ENCODE peak calls at places on chromosomes 4 and X, in ten cellular contexts. One of them, this sample, is unnamed.
A peak's percentile ranks its signal among the peaks of the same experiment; 100 is the strongest.

GRCh38 chr4:125315571-125316390 is 1.0 kb downstream of the FAT4 start:
- DNase-seq in iris pigment epithelial cell: peak; percentile 65
- DNase-seq in NCI-H1694 treated with DMSO at 0.1 percent for 48 hours: peak; percentile 34
- DNase-seq in IMR-90: peak; percentile 54
- DNase-seq in activated CD4-positive, alpha-beta memory T cell treated with anti-CD3 and anti-CD28 coated beads for 36 hours: peak; percentile 15
- DNase-seq in hepatocyte: peak; percentile 79
- DNase-seq in choroid plexus epithelial cell: peak; percentile 68
- DNase-seq in transverse colon: peak; percentile 13
- DNase-seq in activated naive CD4-positive, alpha-beta T cell treated with anti-CD3 and anti-CD28 coated beads, Interleukin-2, amount 50 U/mL, for 16 hours: peak; percentile 12
- DNase-seq in T-cell: no peak
- DNase-seq in this sample: no peak

GRCh38 chrX:40736170-40736505 is 796 bp upstream of the MED14 start:
- DNase-seq in iris pigment epithelial cell: no peak
- DNase-seq in NCI-H1694 treated with DMSO at 0.1 percent for 48 hours: peak; percentile 49
- DNase-seq in IMR-90: no peak
- DNase-seq in activated CD4-positive, alpha-beta memory T cell treated with anti-CD3 and anti-CD28 coated beads for 36 hours: no peak
- DNase-seq in hepatocyte: no peak
- DNase-seq in choroid plexus epithelial cell: no peak
- DNase-seq in transverse colon: no peak
- DNase-seq in activated naive CD4-positive, alpha-beta T cell treated with anti-CD3 and anti-CD28 coated beads, Interleukin-2, amount 50 U/mL, for 16 hours: no peak
- DNase-seq in T-cell: no peak
- DNase-seq in this sample: no peak

GRCh38 chr4:138650917-138651564 is 364.5 kb upstream of the NOCT start:
- DNase-seq in iris pigment epithelial cell: peak; percentile 93
- DNase-seq in NCI-H1694 treated with DMSO at 0.1 percent for 48 hours: no peak
- DNase-seq in IMR-90: peak; percentile 89
- DNase-seq in activated CD4-positive, alpha-beta memory T cell treated with anti-CD3 and anti-CD28 coated beads for 36 hours: no peak
- DNase-seq in hepatocyte: peak; percentile 15
- DNase-seq in choroid plexus epithelial cell: peak; percentile 88
- DNase-seq in transverse colon: no peak
- DNase-seq in activated naive CD4-positive, alpha-beta T cell treated with anti-CD3 and anti-CD28 coated beads, Interleukin-2, amount 50 U/mL, for 16 hours: no peak
- DNase-seq in T-cell: no peak
- DNase-seq in this sample: no peak

GRCh38 chrX:150184487-150184886 is 178.6 kb upstream of the MAMLD1 start:
- DNase-seq in iris pigment epithelial cell: peak; percentile 56
- DNase-seq in NCI-H1694 treated with DMSO at 0.1 percent for 48 hours: no peak
- DNase-seq in IMR-90: peak; percentile 36
- DNase-seq in activated CD4-positive, alpha-beta memory T cell treated with anti-CD3 and anti-CD28 coated beads for 36 hours: no peak
- DNase-seq in hepatocyte: no peak
- DNase-seq in choroid plexus epithelial cell: peak; percentile 78
- DNase-seq in transverse colon: no peak
- DNase-seq in activated naive CD4-positive, alpha-beta T cell treated with anti-CD3 and anti-CD28 coated beads, Interleukin-2, amount 50 U/mL, for 16 hours: no peak
- DNase-seq in T-cell: no peak
- DNase-seq in this sample: no peak

GRCh38 chrX:65034641-65035450 is 58.6 kb upstream of the ZC4H2 start:
- DNase-seq in iris pigment epithelial cell: peak; percentile 53
- DNase-seq in NCI-H1694 treated with DMSO at 0.1 percent for 48 hours: no peak
- DNase-seq in IMR-90: peak; percentile 68
- DNase-seq in activated CD4-positive, alpha-beta memory T cell treated with anti-CD3 and anti-CD28 coated beads for 36 hours: peak; percentile 90
- DNase-seq in hepatocyte: peak; percentile 91
- DNase-seq in choroid plexus epithelial cell: peak; percentile 53
- DNase-seq in transverse colon: peak; percentile 85
- DNase-seq in activated naive CD4-positive, alpha-beta T cell treated with anti-CD3 and anti-CD28 coated beads, Interleukin-2, amount 50 U/mL, for 16 hours: peak; percentile 83
- DNase-seq in T-cell: peak; percentile 58
- DNase-seq in this sample: no peak

GRCh38 chrX:24081661-24082154 is 27.0 kb downstream of the EIF2S3 start:
- DNase-seq in iris pigment epithelial cell: peak; percentile 75
- DNase-seq in NCI-H1694 treated with DMSO at 0.1 percent for 48 hours: peak; percentile 57
- DNase-seq in IMR-90: peak; percentile 63
- DNase-seq in activated CD4-positive, alpha-beta memory T cell treated with anti-CD3 and anti-CD28 coated beads for 36 hours: peak; percentile 70
- DNase-seq in hepatocyte: peak; percentile 75
- DNase-seq in choroid plexus epithelial cell: peak; percentile 76
- DNase-seq in transverse colon: peak; percentile 64
- DNase-seq in activated naive CD4-positive, alpha-beta T cell treated with anti-CD3 and anti-CD28 coated beads, Interleukin-2, amount 50 U/mL, for 16 hours: peak; percentile 44
- DNase-seq in T-cell: peak; percentile 18
- DNase-seq in this sample: no peak

GRCh38 chr4:98745372-98745771 is 87.0 kb upstream of the TSPAN5 start:
- DNase-seq in iris pigment epithelial cell: peak; percentile 53
- DNase-seq in NCI-H1694 treated with DMSO at 0.1 percent for 48 hours: peak; percentile 1
- DNase-seq in IMR-90: peak; percentile 15
- DNase-seq in activated CD4-positive, alpha-beta memory T cell treated with anti-CD3 and anti-CD28 coated beads for 36 hours: peak; percentile 18
- DNase-seq in hepatocyte: no peak
- DNase-seq in choroid plexus epithelial cell: peak; percentile 65
- DNase-seq in transverse colon: peak; percentile 24
- DNase-seq in activated naive CD4-positive, alpha-beta T cell treated with anti-CD3 and anti-CD28 coated beads, Interleukin-2, amount 50 U/mL, for 16 hours: no peak
- DNase-seq in T-cell: no peak
- DNase-seq in this sample: no peak

GRCh38 chr4:56786955-56787354 is 34.5 kb downstream of the SPINK2 start:
- DNase-seq in iris pigment epithelial cell: peak; percentile 78
- DNase-seq in NCI-H1694 treated with DMSO at 0.1 percent for 48 hours: no peak
- DNase-seq in IMR-90: peak; percentile 96
- DNase-seq in activated CD4-positive, alpha-beta memory T cell treated with anti-CD3 and anti-CD28 coated beads for 36 hours: no peak
- DNase-seq in hepatocyte: peak; percentile 69
- DNase-seq in choroid plexus epithelial cell: peak; percentile 73
- DNase-seq in transverse colon: peak; percentile 62
- DNase-seq in activated naive CD4-positive, alpha-beta T cell treated with anti-CD3 and anti-CD28 coated beads, Interleukin-2, amount 50 U/mL, for 16 hours: no peak
- DNase-seq in T-cell: no peak
- DNase-seq in this sample: no peak

GRCh38 chrX:80174925-80175574 is 160.5 kb downstream of the TBX22 start:
- DNase-seq in iris pigment epithelial cell: no peak
- DNase-seq in NCI-H1694 treated with DMSO at 0.1 percent for 48 hours: no peak
- DNase-seq in IMR-90: no peak
- DNase-seq in activated CD4-positive, alpha-beta memory T cell treated with anti-CD3 and anti-CD28 coated beads for 36 hours: no peak
- DNase-seq in hepatocyte: peak; percentile 12
- DNase-seq in choroid plexus epithelial cell: no peak
- DNase-seq in transverse colon: no peak
- DNase-seq in activated naive CD4-positive, alpha-beta T cell treated with anti-CD3 and anti-CD28 coated beads, Interleukin-2, amount 50 U/mL, for 16 hours: no peak
- DNase-seq in T-cell: no peak
- DNase-seq in this sample: no peak

GRCh38 chr4:122700178-122700725 is 32.3 kb upstream of the BBS12 start:
- DNase-seq in iris pigment epithelial cell: peak; percentile 82
- DNase-seq in NCI-H1694 treated with DMSO at 0.1 percent for 48 hours: no peak
- DNase-seq in IMR-90: peak; percentile 65
- DNase-seq in activated CD4-positive, alpha-beta memory T cell treated with anti-CD3 and anti-CD28 coated beads for 36 hours: peak; percentile 15
- DNase-seq in hepatocyte: peak; percentile 78
- DNase-seq in choroid plexus epithelial cell: peak; percentile 93
- DNase-seq in transverse colon: peak; percentile 65
- DNase-seq in activated naive CD4-positive, alpha-beta T cell treated with anti-CD3 and anti-CD28 coated beads, Interleukin-2, amount 50 U/mL, for 16 hours: no peak
- DNase-seq in T-cell: no peak
- DNase-seq in this sample: no peak

GRCh38 chr4:160701671-160702070 is 1462.1 kb downstream of the FSTL5 start:
- DNase-seq in iris pigment epithelial cell: no peak
- DNase-seq in NCI-H1694 treated with DMSO at 0.1 percent for 48 hours: no peak
- DNase-seq in IMR-90: no peak
- DNase-seq in activated CD4-positive, alpha-beta memory T cell treated with anti-CD3 and anti-CD28 coated beads for 36 hours: no peak
- DNase-seq in hepatocyte: no peak
- DNase-seq in choroid plexus epithelial cell: no peak
- DNase-seq in transverse colon: no peak
- DNase-seq in activated naive CD4-positive, alpha-beta T cell treated with anti-CD3 and anti-CD28 coated beads, Interleukin-2, amount 50 U/mL, for 16 hours: no peak
- DNase-seq in T-cell: no peak
- DNase-seq in this sample: no peak

GRCh38 chr4:26557164-26557563 is 26.7 kb upstream of the TBC1D19 start:
- DNase-seq in iris pigment epithelial cell: peak; percentile 89
- DNase-seq in NCI-H1694 treated with DMSO at 0.1 percent for 48 hours: no peak
- DNase-seq in IMR-90: peak; percentile 95
- DNase-seq in activated CD4-positive, alpha-beta memory T cell treated with anti-CD3 and anti-CD28 coated beads for 36 hours: no peak
- DNase-seq in hepatocyte: no peak
- DNase-seq in choroid plexus epithelial cell: peak; percentile 84
- DNase-seq in transverse colon: no peak
- DNase-seq in activated naive CD4-positive, alpha-beta T cell treated with anti-CD3 and anti-CD28 coated beads, Interleukin-2, amount 50 U/mL, for 16 hours: no peak
- DNase-seq in T-cell: no peak
- DNase-seq in this sample: no peak

GRCh38 chrX:147900349-147900748 is 11.4 kb upstream of the FMR1 start:
- DNase-seq in iris pigment epithelial cell: no peak
- DNase-seq in NCI-H1694 treated with DMSO at 0.1 percent for 48 hours: no peak
- DNase-seq in IMR-90: no peak
- DNase-seq in activated CD4-positive, alpha-beta memory T cell treated with anti-CD3 and anti-CD28 coated beads for 36 hours: no peak
- DNase-seq in hepatocyte: no peak
- DNase-seq in choroid plexus epithelial cell: no peak
- DNase-seq in transverse colon: no peak
- DNase-seq in activated naive CD4-positive, alpha-beta T cell treated with anti-CD3 and anti-CD28 coated beads, Interleukin-2, amount 50 U/mL, for 16 hours: no peak
- DNase-seq in T-cell: no peak
- DNase-seq in this sample: no peak

GRCh38 chr4:168759321-168759720 is 250.7 kb downstream of the CBR4 start:
- DNase-seq in iris pigment epithelial cell: no peak
- DNase-seq in NCI-H1694 treated with DMSO at 0.1 percent for 48 hours: no peak
- DNase-seq in IMR-90: no peak
- DNase-seq in activated CD4-positive, alpha-beta memory T cell treated with anti-CD3 and anti-CD28 coated beads for 36 hours: no peak
- DNase-seq in hepatocyte: no peak
- DNase-seq in choroid plexus epithelial cell: no peak
- DNase-seq in transverse colon: no peak
- DNase-seq in activated naive CD4-positive, alpha-beta T cell treated with anti-CD3 and anti-CD28 coated beads, Interleukin-2, amount 50 U/mL, for 16 hours: no peak
- DNase-seq in T-cell: no peak
- DNase-seq in this sample: no peak

GRCh38 chr4:52260507-52261302 is 209.6 kb downstream of the SPATA18 start:
- DNase-seq in iris pigment epithelial cell: no peak
- DNase-seq in NCI-H1694 treated with DMSO at 0.1 percent for 48 hours: no peak
- DNase-seq in IMR-90: no peak
- DNase-seq in activated CD4-positive, alpha-beta memory T cell treated with anti-CD3 and anti-CD28 coated beads for 36 hours: no peak
- DNase-seq in hepatocyte: peak; percentile 42
- DNase-seq in choroid plexus epithelial cell: no peak
- DNase-seq in transverse colon: no peak
- DNase-seq in activated naive CD4-positive, alpha-beta T cell treated with anti-CD3 and anti-CD28 coated beads, Interleukin-2, amount 50 U/mL, for 16 hours: no peak
- DNase-seq in T-cell: no peak
- DNase-seq in this sample: no peak

GRCh38 chr4:84855774-84856173 is 110.7 kb downstream of the WDFY3 start:
- DNase-seq in iris pigment epithelial cell: no peak
- DNase-seq in NCI-H1694 treated with DMSO at 0.1 percent for 48 hours: no peak
- DNase-seq in IMR-90: no peak
- DNase-seq in activated CD4-positive, alpha-beta memory T cell treated with anti-CD3 and anti-CD28 coated beads for 36 hours: no peak
- DNase-seq in hepatocyte: no peak
- DNase-seq in choroid plexus epithelial cell: no peak
- DNase-seq in transverse colon: no peak
- DNase-seq in activated naive CD4-positive, alpha-beta T cell treated with anti-CD3 and anti-CD28 coated beads, Interleukin-2, amount 50 U/mL, for 16 hours: no peak
- DNase-seq in T-cell: no peak
- DNase-seq in this sample: no peak

GRCh38 chrX:10327651-10328050 is 170.9 kb downstream of the CLCN4 start:
- DNase-seq in iris pigment epithelial cell: peak; percentile 8
- DNase-seq in NCI-H1694 treated with DMSO at 0.1 percent for 48 hours: no peak
- DNase-seq in IMR-90: peak; percentile 5
- DNase-seq in activated CD4-positive, alpha-beta memory T cell treated with anti-CD3 and anti-CD28 coated beads for 36 hours: no peak
- DNase-seq in hepatocyte: no peak
- DNase-seq in choroid plexus epithelial cell: no peak
- DNase-seq in transverse colon: no peak
- DNase-seq in activated naive CD4-positive, alpha-beta T cell treated with anti-CD3 and anti-CD28 coated beads, Interleukin-2, amount 50 U/mL, for 16 hours: no peak
- DNase-seq in T-cell: no peak
- DNase-seq in this sample: no peak

GRCh38 chr4:82692101-82692780 is 106.4 kb downstream of the SCD5 start:
- DNase-seq in iris pigment epithelial cell: no peak
- DNase-seq in NCI-H1694 treated with DMSO at 0.1 percent for 48 hours: no peak
- DNase-seq in IMR-90: no peak
- DNase-seq in activated CD4-positive, alpha-beta memory T cell treated with anti-CD3 and anti-CD28 coated beads for 36 hours: no peak
- DNase-seq in hepatocyte: no peak
- DNase-seq in choroid plexus epithelial cell: no peak
- DNase-seq in transverse colon: no peak
- DNase-seq in activated naive CD4-positive, alpha-beta T cell treated with anti-CD3 and anti-CD28 coated beads, Interleukin-2, amount 50 U/mL, for 16 hours: no peak
- DNase-seq in T-cell: no peak
- DNase-seq in this sample: no peak

GRCh38 chrX:80876877-80877276 is 67.2 kb upstream of the BRWD3 start:
- DNase-seq in iris pigment epithelial cell: peak; percentile 46
- DNase-seq in NCI-H1694 treated with DMSO at 0.1 percent for 48 hours: peak; percentile 72
- DNase-seq in IMR-90: peak; percentile 44
- DNase-seq in activated CD4-positive, alpha-beta memory T cell treated with anti-CD3 and anti-CD28 coated beads for 36 hours: no peak
- DNase-seq in hepatocyte: peak; percentile 13
- DNase-seq in choroid plexus epithelial cell: peak; percentile 52
- DNase-seq in transverse colon: no peak
- DNase-seq in activated naive CD4-positive, alpha-beta T cell treated with anti-CD3 and anti-CD28 coated beads, Interleukin-2, amount 50 U/mL, for 16 hours: no peak
- DNase-seq in T-cell: no peak
- DNase-seq in this sample: no peak

GRCh38 chr4:8641256-8641655 is 48.7 kb downstream of the CPZ start:
- DNase-seq in iris pigment epithelial cell: no peak
- DNase-seq in NCI-H1694 treated with DMSO at 0.1 percent for 48 hours: no peak
- DNase-seq in IMR-90: no peak
- DNase-seq in activated CD4-positive, alpha-beta memory T cell treated with anti-CD3 and anti-CD28 coated beads for 36 hours: no peak
- DNase-seq in hepatocyte: no peak
- DNase-seq in choroid plexus epithelial cell: no peak
- DNase-seq in transverse colon: no peak
- DNase-seq in activated naive CD4-positive, alpha-beta T cell treated with anti-CD3 and anti-CD28 coated beads, Interleukin-2, amount 50 U/mL, for 16 hours: no peak
- DNase-seq in T-cell: no peak
- DNase-seq in this sample: no peak

GRCh38 chrX:46617906-46618305 is 44.3 kb downstream of the CHST7 start:
- DNase-seq in iris pigment epithelial cell: no peak
- DNase-seq in NCI-H1694 treated with DMSO at 0.1 percent for 48 hours: no peak
- DNase-seq in IMR-90: no peak
- DNase-seq in activated CD4-positive, alpha-beta memory T cell treated with anti-CD3 and anti-CD28 coated beads for 36 hours: peak; percentile 38
- DNase-seq in hepatocyte: no peak
- DNase-seq in choroid plexus epithelial cell: no peak
- DNase-seq in transverse colon: no peak
- DNase-seq in activated naive CD4-positive, alpha-beta T cell treated with anti-CD3 and anti-CD28 coated beads, Interleukin-2, amount 50 U/mL, for 16 hours: no peak
- DNase-seq in T-cell: no peak
- DNase-seq in this sample: no peak

GRCh38 chrX:101595739-101596419 is 21.9 kb downstream of the ARMCX6 start:
- DNase-seq in iris pigment epithelial cell: peak; percentile 68
- DNase-seq in NCI-H1694 treated with DMSO at 0.1 percent for 48 hours: peak; percentile 16
- DNase-seq in IMR-90: peak; percentile 75
- DNase-seq in activated CD4-positive, alpha-beta memory T cell treated with anti-CD3 and anti-CD28 coated beads for 36 hours: no peak
- DNase-seq in hepatocyte: peak; percentile 78
- DNase-seq in choroid plexus epithelial cell: peak; percentile 85
- DNase-seq in transverse colon: no peak
- DNase-seq in activated naive CD4-positive, alpha-beta T cell treated with anti-CD3 and anti-CD28 coated beads, Interleukin-2, amount 50 U/mL, for 16 hours: no peak
- DNase-seq in T-cell: no peak
- DNase-seq in this sample: no peak

GRCh38 chr4:37389967-37390580 is 145.5 kb downstream of the NWD2 start:
- DNase-seq in iris pigment epithelial cell: peak; percentile 54
- DNase-seq in NCI-H1694 treated with DMSO at 0.1 percent for 48 hours: peak; percentile 44
- DNase-seq in IMR-90: peak; percentile 41
- DNase-seq in activated CD4-positive, alpha-beta memory T cell treated with anti-CD3 and anti-CD28 coated beads for 36 hours: no peak
- DNase-seq in hepatocyte: peak; percentile 80
- DNase-seq in choroid plexus epithelial cell: peak; percentile 67
- DNase-seq in transverse colon: peak; percentile 31
- DNase-seq in activated naive CD4-positive, alpha-beta T cell treated with anti-CD3 and anti-CD28 coated beads, Interleukin-2, amount 50 U/mL, for 16 hours: no peak
- DNase-seq in T-cell: no peak
- DNase-seq in this sample: no peak

GRCh38 chr4:140893939-140894338 is 137.8 kb upstream of the TBC1D9 start:
- DNase-seq in iris pigment epithelial cell: no peak
- DNase-seq in NCI-H1694 treated with DMSO at 0.1 percent for 48 hours: no peak
- DNase-seq in IMR-90: peak; percentile 71
- DNase-seq in activated CD4-positive, alpha-beta memory T cell treated with anti-CD3 and anti-CD28 coated beads for 36 hours: no peak
- DNase-seq in hepatocyte: peak; percentile 29
- DNase-seq in choroid plexus epithelial cell: peak; percentile 22
- DNase-seq in transverse colon: no peak
- DNase-seq in activated naive CD4-positive, alpha-beta T cell treated with anti-CD3 and anti-CD28 coated beads, Interleukin-2, amount 50 U/mL, for 16 hours: no peak
- DNase-seq in T-cell: no peak
- DNase-seq in this sample: no peak

GRCh38 chr4:73856518-73856917 is 3.4 kb downstream of the PF4V1 start:
- DNase-seq in iris pigment epithelial cell: peak; percentile 84
- DNase-seq in NCI-H1694 treated with DMSO at 0.1 percent for 48 hours: no peak
- DNase-seq in IMR-90: no peak
- DNase-seq in activated CD4-positive, alpha-beta memory T cell treated with anti-CD3 and anti-CD28 coated beads for 36 hours: no peak
- DNase-seq in hepatocyte: no peak
- DNase-seq in choroid plexus epithelial cell: peak; percentile 88
- DNase-seq in transverse colon: no peak
- DNase-seq in activated naive CD4-positive, alpha-beta T cell treated with anti-CD3 and anti-CD28 coated beads, Interleukin-2, amount 50 U/mL, for 16 hours: no peak
- DNase-seq in T-cell: no peak
- DNase-seq in this sample: no peak

GRCh38 chr4:172740434-172740833 is 428.2 kb upstream of the GALNT7 start:
- DNase-seq in iris pigment epithelial cell: no peak
- DNase-seq in NCI-H1694 treated with DMSO at 0.1 percent for 48 hours: no peak
- DNase-seq in IMR-90: no peak
- DNase-seq in activated CD4-positive, alpha-beta memory T cell treated with anti-CD3 and anti-CD28 coated beads for 36 hours: no peak
- DNase-seq in hepatocyte: no peak
- DNase-seq in choroid plexus epithelial cell: no peak
- DNase-seq in transverse colon: no peak
- DNase-seq in activated naive CD4-positive, alpha-beta T cell treated with anti-CD3 and anti-CD28 coated beads, Interleukin-2, amount 50 U/mL, for 16 hours: no peak
- DNase-seq in T-cell: no peak
- DNase-seq in this sample: no peak

GRCh38 chr4:38860788-38861424 is 4.3 kb upstream of the TLR6 start:
- DNase-seq in iris pigment epithelial cell: peak; percentile 64
- DNase-seq in NCI-H1694 treated with DMSO at 0.1 percent for 48 hours: no peak
- DNase-seq in IMR-90: peak; percentile 26
- DNase-seq in activated CD4-positive, alpha-beta memory T cell treated with anti-CD3 and anti-CD28 coated beads for 36 hours: peak; percentile 74
- DNase-seq in hepatocyte: peak; percentile 69
- DNase-seq in choroid plexus epithelial cell: peak; percentile 71
- DNase-seq in transverse colon: peak; percentile 67
- DNase-seq in activated naive CD4-positive, alpha-beta T cell treated with anti-CD3 and anti-CD28 coated beads, Interleukin-2, amount 50 U/mL, for 16 hours: peak; percentile 51
- DNase-seq in T-cell: no peak
- DNase-seq in this sample: no peak

GRCh38 chr4:119205690-119206089 is 6.8 kb upstream of the USP53 start:
- DNase-seq in iris pigment epithelial cell: no peak
- DNase-seq in NCI-H1694 treated with DMSO at 0.1 percent for 48 hours: no peak
- DNase-seq in IMR-90: no peak
- DNase-seq in activated CD4-positive, alpha-beta memory T cell treated with anti-CD3 and anti-CD28 coated beads for 36 hours: no peak
- DNase-seq in hepatocyte: no peak
- DNase-seq in choroid plexus epithelial cell: no peak
- DNase-seq in transverse colon: no peak
- DNase-seq in activated naive CD4-positive, alpha-beta T cell treated with anti-CD3 and anti-CD28 coated beads, Interleukin-2, amount 50 U/mL, for 16 hours: no peak
- DNase-seq in T-cell: no peak
- DNase-seq in this sample: no peak